ENCODE peak calls at places on chromosomes 12 and 14, in seven cellular contexts. O is NCI-H1092; A is sciatic nerve; R is GM04504; V is activated CD4-positive, alpha-beta T cell treated with anti-CD3 and anti-CD28 coated beads, Interleukin-2, amount 50 U/mL, for 1 hour; U is ascending aorta; H is stimulated activated CD8-positive, alpha-beta memory T cell treated with anti-CD3 and anti-CD28 coated beads, Interleukin-7, amount 100 ng/mL, for 1 hour. J is an unnamed sample.

GRCh38 chr12:26629864-26630263 is 203.1 kb downstream of the ITPR2 start:
- DNase-seq in O (no peak), A (no peak), R (no peak), V (no peak), U (no peak), H (no peak), J (no peak)

GRCh38 chr14:105917933-105918436 is 391.6 kb downstream of the TMEM121 start:
- DNase-seq in O (no peak), A (no peak), R (no peak), V (no peak), U (no peak), H (no peak), J (no peak)

GRCh38 chr14:77825895-77826519 is 26.1 kb downstream of the ADCK1 start:
- DNase-seq in O (no peak), A (no peak), R (no peak), V (no peak), U (no peak), H (no peak), J (no peak)

GRCh38 chr14:36069535-36069900 is 107.0 kb downstream of the PTCSC3 start:
- DNase-seq in O (peak; percentile 61), A (no peak), R (peak; percentile 0), V (no peak), U (no peak), H (no peak), J (peak; percentile 7)

GRCh38 chr12:57549203-57549908 is 488 bp upstream of the KIF5A start:
- DNase-seq in O (no peak), A (no peak), R (no peak), V (no peak), U (no peak), H (no peak), J (no peak)

GRCh38 chr12:15789215-15790171 is at the start of gene EPS8:
- DNase-seq in O (peak; percentile 91), A (peak; percentile 96), R (peak; percentile 89), V (peak; percentile 86), U (peak; percentile 96), H (peak; percentile 73), J (peak; percentile 92)

GRCh38 chr12:102388469-102388868 is 91.9 kb downstream of the IGF1 start:
- DNase-seq in O (no peak), A (no peak), R (no peak), V (no peak), U (no peak), H (no peak), J (no peak)

GRCh38 chr14:31897581-31898186 is 179.4 kb upstream of the ARHGAP5 start:
- DNase-seq in O (no peak), A (no peak), R (no peak), V (no peak), U (no peak), H (no peak), J (no peak)

GRCh38 chr12:12333407-12333831 is 16.6 kb downstream of the MANSC1 start:
- DNase-seq in O (peak; percentile 93), A (no peak), R (no peak), V (no peak), U (peak; percentile 28), H (no peak), J (no peak)

GRCh38 chr12:18898469-18898868 is 160.6 kb downstream of the CAPZA3 start:
- DNase-seq in O (no peak), A (no peak), R (no peak), V (no peak), U (no peak), H (no peak), J (no peak)

GRCh38 chr14:20657216-20658211 is 16.0 kb upstream of the OR6S1 start:
- DNase-seq in O (no peak), A (no peak), R (no peak), V (peak; percentile 34), U (no peak), H (no peak), J (peak; percentile 65)

GRCh38 chr12:31874961-31875608 is 84.1 kb upstream of the RESF1 start:
- DNase-seq in O (no peak), A (no peak), R (peak; percentile 39), V (peak; percentile 68), U (peak; percentile 70), H (no peak), J (peak; percentile 19)

GRCh38 chr14:38207830-38208815 is at the start of gene SSTR1:
- DNase-seq in O (no peak), A (no peak), R (no peak), V (no peak), U (no peak), H (no peak), J (no peak)

GRCh38 chr14:38074754-38075153 is 132.9 kb upstream of the SSTR1 start:
- DNase-seq in O (no peak), A (no peak), R (no peak), V (no peak), U (no peak), H (no peak), J (no peak)

GRCh38 chr12:26077915-26078314 is 46.9 kb downstream of the BHLHE41 start:
- DNase-seq in O (no peak), A (no peak), R (no peak), V (no peak), U (no peak), H (no peak), J (no peak)

GRCh38 chr12:7093892-7094291 is 1.6 kb upstream of the C1R start:
- DNase-seq in O (no peak), A (peak; percentile 62), R (no peak), V (no peak), U (peak; percentile 61), H (no peak), J (no peak)

GRCh38 chr14:34234258-34234657 is 227.8 kb downstream of the SPTSSA start:
- DNase-seq in O (no peak), A (no peak), R (no peak), V (no peak), U (no peak), H (no peak), J (no peak)

GRCh38 chr12:106321139-106321850 is 18.8 kb downstream of the TCP11L2 start:
- DNase-seq in O (no peak), A (no peak), R (no peak), V (no peak), U (no peak), H (no peak), J (no peak)

GRCh38 chr14:33997611-33998010 is 46.7 kb upstream of the EGLN3 start:
- DNase-seq in O (no peak), A (no peak), R (no peak), V (no peak), U (no peak), H (no peak), J (no peak)

GRCh38 chr12:108571604-108572165 is 9.3 kb downstream of the ISCU start:
- DNase-seq in O (no peak), A (peak; percentile 49), R (no peak), V (no peak), U (peak; percentile 37), H (no peak), J (no peak)

GRCh38 chr12:5577741-5578140 is 145.8 kb downstream of the NTF3 start:
- DNase-seq in O (no peak), A (no peak), R (no peak), V (no peak), U (no peak), H (no peak), J (peak; percentile 89)

GRCh38 chr12:108670066-108670631 is 36.5 kb upstream of the SELPLG start:
- DNase-seq in O (peak; percentile 45), A (no peak), R (no peak), V (no peak), U (no peak), H (no peak), J (no peak)

GRCh38 chr12:80041691-80042090 is 57.6 kb upstream of the OTOGL start:
- DNase-seq in O (no peak), A (no peak), R (peak; percentile 47), V (no peak), U (no peak), H (no peak), J (no peak)

GRCh38 chr12:47361389-47362031 is 281.8 kb upstream of the AMIGO2 start:
- DNase-seq in O (no peak), A (no peak), R (no peak), V (no peak), U (no peak), H (no peak), J (peak; percentile 60)

GRCh38 chr12:119940881-119941280 is 48.2 kb upstream of the BICDL1 start:
- DNase-seq in O (no peak), A (no peak), R (peak; percentile 11), V (no peak), U (no peak), H (no peak), J (no peak)

GRCh38 chr12:77830502-77830901 is at the start of gene NAV3:
- DNase-seq in O (no peak), A (no peak), R (no peak), V (no peak), U (no peak), H (no peak), J (no peak)

GRCh38 chr14:25050494-25051170 is 685 bp upstream of the STXBP6 start:
- DNase-seq in O (no peak), A (no peak), R (no peak), V (no peak), U (no peak), H (no peak), J (peak; percentile 5)

GRCh38 chr12:109753054-109753401 is 39.4 kb downstream of the FAM222A start:
- DNase-seq in O (no peak), A (peak; percentile 45), R (no peak), V (no peak), U (peak; percentile 16), H (no peak), J (no peak)

GRCh38 chr12:27785882-27786570 is 6.0 kb upstream of the MANSC4 start:
- DNase-seq in O (no peak), A (no peak), R (no peak), V (no peak), U (no peak), H (no peak), J (peak; percentile 88)

GRCh38 chr12:110698171-110698902 is 9.4 kb upstream of the HVCN1 start:
- DNase-seq in O (peak; percentile 36), A (peak; percentile 75), R (peak; percentile 32), V (peak; percentile 72), U (peak; percentile 86), H (peak; percentile 40), J (peak; percentile 80)

GRCh38 chr12:24823808-24824515 is 124.9 kb downstream of the BCAT1 start:
- DNase-seq in O (no peak), A (no peak), R (no peak), V (no peak), U (no peak), H (no peak), J (no peak)

J was measured in trophoblast cell.